ENCODE peak calls at places on chromosomes 16 and 17, in six cellular contexts. U is transverse colon, P is tibial nerve, K is esophagus muscularis mucosa, G is K562, I is SK-N-SH. Z is an unnamed sample.

GRCh38 chr16:83785455-83785854 is 22.3 kb upstream of the HSBP1 start:
- DNase-seq in I (no peak), K (no peak), P (no peak), G (peak; percentile 54), U (no peak), Z (no peak)

GRCh38 chr17:6140188-6140587 is 70.0 kb downstream of the WSCD1 start:
- DNase-seq in U (no peak), P (no peak), K (no peak), I (no peak), G (no peak), Z (no peak)

GRCh38 chr17:1551741-1552140 is 10.9 kb downstream of the PITPNA start:
- DNase-seq in K (no peak), P (no peak), G (no peak), U (no peak), I (no peak), Z (no peak)

GRCh38 chr16:88387177-88387576 is 4.4 kb downstream of the ZNF469 start:
- DNase-seq in U (no peak), P (no peak), I (no peak), K (no peak), G (peak; percentile 48), Z (no peak)

GRCh38 chr17:38663125-38663751 is 11.5 kb downstream of the EPOP start:
- DNase-seq in U (peak; percentile 72), P (no peak), I (peak; percentile 88), G (peak; percentile 65), K (no peak), Z (peak; percentile 76)

GRCh38 chr17:50290074-50290702 is 15.9 kb downstream of the TMEM92 start:
- DNase-seq in I (no peak), K (peak; percentile 95), P (peak; percentile 84), U (peak; percentile 64), G (no peak), Z (peak; percentile 90)

GRCh38 chr17:6241996-6242395 is 171.8 kb downstream of the WSCD1 start:
- DNase-seq in K (peak; percentile 72), U (no peak), I (no peak), G (no peak), P (no peak), Z (peak; percentile 56)

GRCh38 chr17:40462343-40463121 is 19.3 kb downstream of the IGFBP4 start:
- DNase-seq in G (no peak), K (no peak), P (no peak), U (no peak), I (peak; percentile 61), Z (no peak)

GRCh38 chr17:30586818-30587595 is 109.8 kb downstream of the GOSR1 start:
- DNase-seq in G (no peak), P (no peak), K (no peak), I (no peak), U (no peak), Z (no peak)

GRCh38 chr16:62639890-62640289 is 603.7 kb upstream of the CDH8 start:
- DNase-seq in K (no peak), P (no peak), G (no peak), U (no peak), I (no peak), Z (no peak)
- H3K27ac ChIP-seq in K (no peak overlapping the region), P (no peak overlapping the region), G (no peak overlapping the region), U (no peak overlapping the region), I (no peak overlapping the region), Z (no peak overlapping the region)

DNA sequence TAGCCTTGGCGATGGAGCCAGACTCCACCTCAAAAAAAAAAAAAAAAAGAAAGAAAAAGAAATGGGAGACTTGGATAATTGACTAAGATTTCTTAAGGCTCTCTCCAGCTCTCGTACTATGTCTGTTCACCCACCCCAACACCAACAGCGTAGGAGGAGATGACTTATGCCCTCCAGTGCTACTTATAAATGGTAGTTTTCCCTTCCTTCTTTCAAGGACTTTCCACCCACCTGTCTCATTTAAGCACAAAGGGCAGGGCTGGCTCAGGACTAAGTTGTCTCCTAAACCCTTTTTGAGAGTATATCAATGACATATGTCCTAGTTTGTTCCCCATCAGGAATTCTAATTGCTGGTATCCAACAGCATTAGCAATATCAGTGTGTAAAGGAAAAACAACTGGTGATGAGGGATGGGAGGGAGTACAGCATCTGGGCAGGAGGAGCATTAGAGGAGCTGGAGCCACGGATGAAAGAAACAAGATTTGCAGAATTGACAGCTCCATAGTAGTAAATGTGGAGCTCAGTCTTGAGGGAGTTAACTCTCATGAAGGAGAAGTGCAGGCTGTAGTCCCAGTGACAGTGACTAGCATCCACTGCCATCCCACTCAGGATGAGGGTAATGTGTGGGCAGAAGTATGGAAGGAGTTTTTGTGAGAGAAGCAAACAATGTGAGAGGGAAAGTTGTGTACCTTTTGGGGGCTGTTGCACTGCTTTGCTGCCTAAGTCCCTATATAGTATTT is 17.2 kb downstream of the UBE2Z start:
- DNase-seq in G (no peak), I (no peak), K (no peak), P (no peak), U (no peak), Z (no peak)
- H3K36me3 ChIP-seq in G (peaks cover 96% of the 10 kb centered on the region), I (peaks cover 83% of the 10 kb centered on the region), K (peaks cover 100% of the 10 kb centered on the region), P (peaks cover 2% of the 10 kb centered on the region), U (no peaks in the 10 kb centered on the region), Z (peaks cover 56% of the 10 kb centered on the region)

DNA sequence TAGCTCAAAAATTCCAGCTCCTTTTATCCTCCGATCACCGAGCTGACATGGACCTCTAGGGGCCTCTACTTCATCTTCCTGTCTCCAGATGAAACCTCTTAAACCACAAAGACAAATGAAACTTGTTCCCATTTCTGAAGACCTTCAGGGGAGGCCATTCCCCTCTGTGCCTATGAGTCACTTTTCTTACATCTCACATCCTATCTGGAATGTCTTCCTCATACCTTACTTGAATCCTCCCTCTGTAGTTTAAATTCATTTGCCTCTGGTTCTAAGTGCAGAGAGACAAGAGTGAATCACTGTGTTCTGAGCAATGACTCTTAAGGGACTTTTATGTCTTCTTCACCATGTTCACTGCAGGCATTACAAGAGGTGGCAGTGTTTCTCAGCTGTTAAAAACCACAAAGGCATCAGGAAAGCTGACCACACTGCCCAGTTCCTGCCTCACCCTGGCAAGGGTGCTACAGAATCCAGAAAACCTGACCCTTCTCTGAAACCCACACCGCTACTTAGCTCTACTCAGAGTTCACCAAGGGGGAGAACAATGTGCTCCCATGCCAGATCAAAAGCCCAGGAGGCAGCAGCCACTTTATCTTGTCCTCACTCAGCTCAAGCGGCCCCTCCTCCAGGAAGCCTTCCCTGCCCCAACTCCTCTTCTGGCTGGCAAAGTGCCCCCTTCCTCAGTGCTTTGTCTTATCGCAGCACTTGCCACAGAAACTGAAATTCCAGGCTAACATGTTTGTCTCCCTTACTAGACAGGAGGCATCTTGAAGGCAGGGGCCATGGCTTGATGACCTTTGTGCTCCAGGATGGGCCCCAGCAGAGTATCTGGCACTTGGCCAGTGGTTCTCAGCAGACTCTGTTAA is 6.4 kb downstream of the CUEDC1 start:
- DNase-seq in G (no peak), I (no peak), U (no peak), K (no peak), P (no peak), Z (no peak)
- TF ChIP-seq EP300 in G (no peak), I (no peak), U (no peak), K (no peak), P (peak; percentile 53), Z (no peak)

GRCh38 chr17:79952915-79953314 is 82.8 kb downstream of the TBC1D16 start:
- DNase-seq in P (no peak), G (no peak), U (no peak), K (no peak), I (peak; percentile 21), Z (no peak)

GRCh38 chr17:79952265-79952877 is 83.3 kb downstream of the TBC1D16 start:
- DNase-seq in I (peak; percentile 38), U (no peak), K (no peak), G (no peak), P (no peak), Z (peak; percentile 82)

GRCh38 chr17:79951361-79952264 is 84.1 kb downstream of the TBC1D16 start:
- DNase-seq in I (peak; percentile 48), K (no peak), U (no peak), P (no peak), G (no peak), Z (peak; percentile 77)

GRCh38 chr17:79954281-79955166 is 81.1 kb downstream of the TBC1D16 start:
- DNase-seq in P (no peak), G (no peak), I (peak; percentile 21), K (no peak), U (no peak), Z (peak; percentile 62)

DNA sequence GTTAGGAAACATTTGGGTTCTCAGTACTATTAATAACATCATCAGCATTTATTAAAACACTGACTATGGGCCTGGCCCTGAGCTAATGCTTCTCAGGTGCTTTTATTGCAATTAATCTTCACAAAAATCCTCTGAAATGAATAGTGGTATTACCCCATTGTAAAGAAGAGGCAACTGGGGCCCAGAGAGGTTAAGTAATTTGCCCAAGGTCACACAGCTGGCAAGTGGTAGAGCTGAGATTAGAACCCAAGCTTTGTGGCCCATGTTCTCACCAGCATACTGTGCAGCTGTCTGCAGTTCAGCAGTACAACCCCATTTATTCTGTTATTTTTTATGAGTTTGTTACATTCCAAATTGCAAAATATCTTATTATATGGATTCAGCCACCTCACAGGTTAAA is 82.3 kb downstream of the TBC1D16 start:
- DNase-seq in G (no peak), P (no peak), I (no peak), U (no peak), K (no peak), Z (no peak)
- H3K27ac ChIP-seq in G (no peak overlapping the region), P (no peak overlapping the region), I (no peak overlapping the region), U (no peak overlapping the region), K (no peak overlapping the region), Z (no peak overlapping the region)

DNA sequence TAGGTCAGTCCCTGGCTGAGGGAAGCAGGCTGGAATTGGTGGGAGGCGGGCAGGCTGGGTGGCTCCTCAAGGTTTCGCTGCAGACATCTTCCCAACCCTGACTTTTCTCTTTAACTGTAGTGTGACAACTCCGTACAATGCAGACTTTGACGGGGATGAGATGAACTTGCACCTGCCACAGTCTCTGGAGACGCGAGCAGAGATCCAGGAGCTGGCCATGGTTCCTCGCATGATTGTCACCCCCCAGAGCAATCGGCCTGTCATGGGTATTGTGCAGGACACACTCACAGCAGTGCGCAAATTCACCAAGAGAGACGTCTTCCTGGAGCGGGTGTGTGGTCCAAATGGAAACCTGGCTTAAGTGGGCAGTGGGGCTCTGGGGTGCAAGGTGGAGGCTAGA is 15.0 kb downstream of the POLR2A start:
- DNase-seq in K (no peak), P (no peak), I (no peak), G (no peak), U (no peak), Z (no peak)
- H3K36me3 ChIP-seq in K (peaks cover 86% of the 10 kb centered on the region), P (peaks cover 15% of the 10 kb centered on the region), I (peaks cover 44% of the 10 kb centered on the region), G (peaks cover 89% of the 10 kb centered on the region), U (peaks cover 5% of the 10 kb centered on the region), Z (peaks cover 71% of the 10 kb centered on the region)

DNA sequence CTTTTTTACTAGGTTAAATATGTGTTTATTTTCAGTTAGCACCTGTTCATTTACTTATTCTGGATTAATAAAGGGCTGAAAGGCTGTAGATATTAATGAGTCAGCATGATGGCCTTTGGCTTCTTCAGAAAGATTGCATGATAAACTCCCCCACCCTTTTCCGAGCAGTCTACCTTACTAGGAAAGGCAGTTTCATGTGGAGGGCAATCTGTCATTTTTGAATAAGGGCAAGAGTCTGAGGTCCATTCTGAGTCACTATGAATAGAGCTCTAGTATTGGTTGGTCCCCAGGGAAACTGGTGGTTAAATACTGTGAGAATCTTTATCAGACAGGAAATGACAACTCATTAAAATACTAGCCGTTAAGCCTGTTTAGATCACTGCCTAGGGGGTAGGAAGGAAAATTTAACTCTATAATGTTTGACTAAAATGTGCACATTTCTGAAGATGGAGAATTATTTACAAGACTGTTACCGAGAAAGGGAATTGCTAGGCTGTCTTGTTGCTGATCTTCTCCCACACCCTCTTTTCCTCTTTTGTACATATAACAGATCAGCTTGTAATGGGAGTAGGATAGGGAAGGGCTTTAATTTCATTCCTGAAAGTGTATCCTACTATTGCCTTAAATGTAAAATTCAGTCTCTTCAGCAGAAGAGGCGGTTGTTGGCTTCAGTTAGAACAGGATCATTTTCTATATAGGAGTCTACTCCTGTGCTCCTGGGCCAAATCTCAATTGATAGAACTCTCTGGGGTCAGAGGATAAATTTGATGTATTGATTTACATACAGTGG is 63.3 kb downstream of the TUBD1 start:
- DNase-seq in G (peak; percentile 52), I (peak; percentile 44), P (no peak), U (no peak), K (no peak), Z (no peak)
- TF ChIP-seq EP300 in G (peak; percentile 95), I (peak; percentile 79), P (peak; percentile 57), U (peak; percentile 5), K (peak; percentile 46), Z (peak; percentile 26)